ENCODE peak calls at places on chromosomes 1 and 21, in seven cellular contexts. Q, I, N, O, R, T and Y are unnamed samples.

GRCh38 chr1:85019989-85020388 is 23.1 kb upstream of the MCOLN2 start:
- DNase-seq in O (no peak), I (no peak), R (no peak), N (peak), Q (no peak), T (no peak), Y (no peak)

GRCh38 chr1:77889671-77890070 is 1.2 kb downstream of the NEXN start:
- DNase-seq in O (no peak), I (no peak), N (no peak), Q (peak), R (no peak), T (peak), Y (peak)

GRCh38 chr1:111603979-111604378 is 15.6 kb upstream of the RAP1A start:
- DNase-seq in R (no peak), O (no peak), I (peak), N (no peak), Q (no peak), T (no peak), Y (no peak)

GRCh38 chr1:192461684-192462083 is 113.9 kb upstream of the RGS1 start:
- DNase-seq in I (no peak), Q (no peak), T (no peak), O (no peak), R (no peak), N (no peak), Y (no peak)

GRCh38 chr21:39373634-39374033 is 24.7 kb upstream of the HMGN1 start:
- DNase-seq in Q (peak), I (peak), O (peak), R (no peak), T (no peak), N (no peak), Y (no peak)

GRCh38 chr1:6130036-6130435 is 50.1 kb downstream of the CHD5 start:
- DNase-seq in T (no peak), Q (no peak), O (no peak), N (no peak), R (no peak), I (no peak), Y (no peak)

GRCh38 chr1:242243472-242243871 is 244.6 kb upstream of the MAP1LC3C start:
- DNase-seq in T (no peak), R (no peak), I (no peak), N (no peak), O (no peak), Q (peak), Y (no peak)

GRCh38 chr1:5620997-5621396 is 371.2 kb downstream of the NPHP4 start:
- DNase-seq in I (no peak), O (peak), Q (no peak), N (no peak), T (no peak), R (no peak), Y (no peak)

GRCh38 chr1:58244872-58245271 is 301.7 kb downstream of the OMA1 start:
- DNase-seq in T (no peak), N (no peak), I (no peak), Q (no peak), O (no peak), R (no peak), Y (no peak)